ENCODE peak calls at places on chromosomes 4 and X, in four cellular contexts. P is A549, D is choroid plexus epithelial cell, L is B cell. N is an unnamed sample.

GRCh38 chr4:32189130-32189529 is 1469.0 kb downstream of the PCDH7 start:
- DNase-seq in P (no peak), D (no peak), L (no peak), N (no peak)

GRCh38 chr4:83860200-83860599 is 324.3 kb downstream of the GPAT3 start:
- DNase-seq in P (no peak), D (no peak), L (no peak), N (no peak)

GRCh38 chrX:87702795-87703194 is 185.2 kb downstream of the KLHL4 start:
- DNase-seq in P (no peak), D (peak), L (no peak), N (no peak)

GRCh38 chr4:101205878-101206277 is 141.4 kb downstream of the PPP3CA start:
- DNase-seq in P (peak), D (peak), L (no peak), N (peak)

GRCh38 chr4:7306566-7306965 is 114.2 kb downstream of the SORCS2 start:
- DNase-seq in P (no peak), D (no peak), L (no peak), N (no peak)

GRCh38 chr4:100391913-100392312 is 125.9 kb downstream of the EMCN start:
- DNase-seq in P (no peak), D (peak), L (no peak), N (no peak)

GRCh38 chrX:10050481-10050880 is 83.3 kb downstream of the CLDN34 start:
- DNase-seq in P (no peak), D (no peak), L (no peak), N (no peak)

GRCh38 chr4:18566970-18567799 is 545.6 kb upstream of the LCORL start:
- DNase-seq in P (peak), D (peak), L (no peak), N (no peak)

GRCh38 chrX:121308276-121308805 is 260.9 kb downstream of the GLUD2 start:
- DNase-seq in P (peak), D (peak), L (no peak), N (peak)

GRCh38 chr4:154450971-154451370 is 40.6 kb downstream of the DCHS2 start:
- DNase-seq in P (no peak), D (no peak), L (no peak), N (no peak)

DNA sequence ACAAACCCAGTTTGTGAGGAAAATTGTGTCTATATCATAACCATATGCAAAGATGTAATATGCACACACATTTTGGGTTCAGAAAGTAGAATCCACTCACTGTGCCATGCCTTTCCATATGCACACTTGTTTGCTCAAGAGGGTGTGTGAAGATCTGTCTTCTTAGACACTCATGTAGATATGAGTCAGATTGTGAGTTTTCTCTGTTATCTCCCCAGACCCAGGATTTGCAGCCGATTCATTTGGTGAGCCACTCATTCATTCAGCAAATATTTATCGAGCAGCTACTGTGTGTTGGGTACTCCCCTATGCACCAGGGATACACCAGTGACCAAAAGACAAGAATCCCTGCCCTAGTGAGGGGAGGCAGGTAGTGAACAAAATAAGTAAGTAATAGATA is 81.5 kb downstream of the CLCN5 start:
- DNase-seq in P (no peak), D (no peak), L (no peak), N (no peak)
- TF ChIP-seq CTCF in P (no peak), D (no peak), L (no peak), N (no peak)

DNA sequence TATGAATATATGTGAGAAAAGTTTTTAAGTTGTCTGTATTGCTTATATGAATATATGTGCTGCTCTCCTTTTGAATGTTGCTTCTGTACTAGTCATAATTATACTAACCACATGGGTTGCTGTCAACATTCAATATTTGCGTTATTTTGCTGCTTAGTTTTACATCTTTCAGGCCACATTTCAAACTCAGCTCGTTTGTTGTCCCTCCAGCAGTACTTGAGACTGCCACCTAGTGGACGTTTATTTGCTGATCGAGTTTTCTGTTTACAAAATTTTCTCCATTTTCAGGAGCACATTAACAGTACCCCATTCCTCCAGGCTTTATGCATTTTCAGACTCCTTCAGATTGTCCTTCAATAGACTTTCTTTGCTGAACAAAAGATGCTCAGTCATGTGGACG is 75.8 kb downstream of the NUDT11 start:
- DNase-seq in P (peak), D (peak), L (peak), N (no peak)
- TF ChIP-seq CTCF in P (peak), D (peak), L (peak), N (peak)

DNA sequence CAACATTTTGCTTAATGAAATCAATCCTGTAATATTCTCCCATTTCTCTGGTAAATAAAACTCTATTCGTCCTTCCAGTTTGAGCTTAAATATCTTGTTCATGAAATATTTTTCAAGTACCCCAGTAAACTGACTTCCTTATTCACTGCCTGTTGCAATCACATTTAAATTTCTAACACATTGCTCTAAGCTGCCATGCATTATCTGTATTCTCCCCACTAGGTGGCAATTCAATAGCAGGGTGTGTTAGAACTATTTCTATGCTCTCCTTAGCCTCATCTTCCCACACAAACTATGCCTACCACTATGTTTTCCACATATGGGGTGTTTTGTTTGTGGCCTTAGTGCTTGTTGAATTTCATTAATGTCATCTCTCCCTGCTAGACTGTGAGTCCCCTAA is 377.1 kb upstream of the HS3ST1 start:
- DNase-seq in P (peak), D (peak), L (peak), N (no peak)
- TF ChIP-seq CTCF in P (peak), D (peak), L (peak), N (no peak)

DNA sequence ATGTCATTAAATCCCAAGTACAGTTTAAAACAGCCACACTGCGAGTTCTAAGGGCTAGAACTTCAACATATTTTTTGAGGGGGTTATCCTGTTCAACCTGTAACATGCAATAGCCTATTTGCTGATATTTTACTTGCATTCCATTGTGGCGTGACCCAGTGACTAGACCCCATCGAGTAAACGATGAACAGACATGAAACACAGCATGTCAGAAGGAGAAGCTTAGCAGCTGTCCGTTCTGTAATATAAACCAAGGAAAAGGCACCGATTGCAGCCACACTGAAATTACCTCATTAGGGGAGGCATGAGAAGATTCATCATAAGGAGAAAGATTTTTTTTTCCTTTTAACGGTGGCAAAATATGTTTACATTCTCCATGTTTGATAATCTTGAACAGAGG is 232.6 kb downstream of the ARHGAP10 start:
- DNase-seq in P (no peak), D (peak), L (no peak), N (no peak)
- TF ChIP-seq CTCF in P (no peak), D (no peak), L (no peak), N (no peak)

GRCh38 chr4:53713767-53714166 is 122.5 kb upstream of the LNX1 start:
- DNase-seq in P (no peak), D (no peak), L (no peak), N (no peak)

GRCh38 chr4:53712326-53712725 is 121.0 kb upstream of the LNX1 start:
- DNase-seq in P (no peak), D (peak), L (no peak), N (no peak)

GRCh38 chr4:53713296-53713695 is 122.0 kb upstream of the LNX1 start:
- DNase-seq in P (no peak), D (peak), L (no peak), N (no peak)

GRCh38 chr4:53709693-53710092 is 118.4 kb upstream of the LNX1 start:
- DNase-seq in P (no peak), D (peak), L (no peak), N (no peak)

GRCh38 chr4:53711916-53712315 is 120.6 kb upstream of the LNX1 start:
- DNase-seq in P (no peak), D (peak), L (no peak), N (no peak)
- TF ChIP-seq CTCF in P (no peak), D (peak), L (no peak), N (no peak)

DNA sequence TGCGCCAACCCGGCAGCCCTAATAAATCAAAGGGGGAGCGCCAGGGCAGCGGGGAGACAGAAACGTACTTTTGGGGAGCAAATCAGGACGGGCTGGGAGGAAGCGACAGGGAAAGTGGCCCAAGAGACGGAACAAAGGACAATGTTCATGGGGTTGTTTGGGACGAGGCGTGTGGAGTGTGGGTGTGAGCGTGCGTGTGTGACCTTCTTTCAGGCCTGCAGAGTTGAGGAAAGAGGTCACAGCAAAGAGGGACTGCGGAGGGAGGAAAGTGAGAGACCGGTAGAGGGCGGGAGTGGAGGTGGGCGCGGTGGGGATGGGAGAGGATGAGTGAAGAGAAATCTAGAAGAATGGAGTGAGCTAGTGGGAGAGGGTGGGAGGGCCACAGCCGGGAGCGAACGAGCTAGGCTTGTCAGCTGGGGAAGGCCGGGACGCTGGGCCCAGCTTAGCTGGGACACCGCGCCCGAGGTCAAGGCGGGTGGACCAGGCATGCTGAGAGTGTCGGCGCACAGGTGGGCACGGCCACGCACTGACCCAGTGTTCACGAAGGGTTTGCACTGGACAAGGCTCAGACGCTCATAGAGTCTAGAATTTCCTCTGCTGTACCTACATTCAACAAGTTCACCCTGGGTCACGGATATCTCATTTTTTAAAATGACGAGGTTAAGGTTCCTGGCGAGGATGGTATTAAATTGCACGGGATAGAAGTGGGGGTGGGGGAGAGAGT is 14.7 kb upstream of the PITX2 start:
- DNase-seq in P (no peak), D (no peak), L (no peak), N (no peak)
- TF ChIP-seq CTCF in P (no peak), D (no peak), L (no peak), N (no peak)

GRCh38 chr4:11777447-11777846 is 348.8 kb upstream of the HS3ST1 start:
- DNase-seq in P (no peak), D (no peak), L (no peak), N (no peak)

GRCh38 chr4:11769425-11769824 is 340.7 kb upstream of the HS3ST1 start:
- DNase-seq in P (no peak), D (no peak), L (no peak), N (no peak)

GRCh38 chr4:11774346-11774745 is 345.7 kb upstream of the HS3ST1 start:
- DNase-seq in P (no peak), D (no peak), L (no peak), N (no peak)

GRCh38 chr4:11768251-11768972 is 339.7 kb upstream of the HS3ST1 start:
- DNase-seq in P (no peak), D (no peak), L (no peak), N (no peak)

DNA sequence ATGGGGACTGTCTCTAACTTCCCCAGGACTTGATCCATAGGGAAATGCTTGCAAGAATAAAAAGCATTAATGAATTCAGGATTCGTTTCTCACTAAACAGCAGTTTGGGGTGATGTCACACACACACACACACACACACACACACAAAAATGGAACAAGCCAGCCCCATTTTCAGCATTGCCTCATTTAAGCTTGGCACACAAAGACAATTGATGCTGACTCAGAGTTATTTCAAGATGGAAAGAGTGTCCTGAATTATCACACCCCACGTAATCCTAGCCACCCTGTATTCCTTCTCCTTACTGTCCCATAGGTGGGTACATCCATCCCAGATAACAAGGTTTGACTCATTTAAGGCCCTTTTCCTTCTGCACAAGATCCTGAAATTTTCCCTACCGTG is 345.1 kb upstream of the HS3ST1 start:
- DNase-seq in P (no peak), D (no peak), L (no peak), N (no peak)
- TF ChIP-seq CTCF in P (no peak), D (no peak), L (no peak), N (no peak)

GRCh38 chr4:139085141-139085540 is 69.6 kb downstream of the NOCT start:
- DNase-seq in P (peak), D (peak), L (peak), N (no peak)
- TF ChIP-seq CTCF in P (peak), D (peak), L (peak), N (no peak)

DNA sequence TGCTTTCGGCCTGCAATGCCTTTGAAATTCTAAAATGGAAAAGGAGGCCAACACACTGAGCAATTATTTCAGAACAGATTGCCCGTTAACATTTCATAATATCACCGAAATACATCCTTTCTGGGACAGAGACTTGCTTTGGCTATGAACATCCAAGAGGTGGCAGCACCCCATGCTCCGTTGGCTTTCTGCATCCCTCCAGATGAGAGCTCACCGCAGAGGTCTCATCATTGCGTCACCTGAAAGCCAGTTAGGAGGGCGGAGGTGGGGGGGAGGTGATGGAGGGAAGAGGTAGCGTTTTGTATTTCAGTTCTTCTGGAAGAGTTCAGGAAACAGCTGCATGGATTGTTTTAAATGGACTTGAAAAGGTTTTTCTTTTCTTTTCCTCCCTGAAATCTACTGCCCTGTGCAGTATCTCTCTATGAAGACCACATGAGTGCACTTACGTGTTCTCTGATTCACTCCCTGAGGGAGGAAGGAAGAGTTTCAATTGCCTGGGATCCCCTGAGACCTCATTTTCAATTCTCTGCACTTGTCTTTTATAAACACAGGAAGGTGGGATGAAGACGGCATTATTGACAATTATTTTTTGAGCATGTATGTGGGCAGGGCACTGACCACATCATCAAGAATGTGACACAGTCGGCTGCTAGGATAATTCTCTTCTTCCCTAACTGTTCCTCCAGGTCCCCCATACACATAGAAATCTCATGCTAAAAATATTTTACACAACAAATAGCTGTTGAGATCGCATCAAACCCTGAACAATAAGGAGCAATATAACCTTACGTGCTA is 166.9 kb upstream of the PGRMC2 start:
- DNase-seq in P (peak), D (peak), L (peak), N (peak)
- TF ChIP-seq CTCF in P (peak), D (peak), L (peak), N (peak)

N was measured in GM13976.